ENCODE peak calls at places on chromosomes 12 and 14, in eight cellular contexts. O, Q, U, V, P, G, K and A are unnamed samples.

GRCh38 chr12:68536885-68537284 is 73.8 kb upstream of the RAP1B start:
- DNase-seq in O (no peak), Q (no peak), U (no peak), V (no peak), P (no peak), G (no peak), K (no peak), A (peak)

GRCh38 chr12:93376436-93377251 is 1.1 kb upstream of the NUDT4 start:
- DNase-seq in O (no peak), Q (peak), U (no peak), V (peak), P (peak), G (no peak), K (peak), A (peak)

GRCh38 chr12:51449569-51450246 is 25.1 kb downstream of the SLC4A8 start:
- DNase-seq in O (peak), Q (no peak), U (no peak), V (peak), P (no peak), G (no peak), K (no peak), A (no peak)

GRCh38 chr14:29216774-29217232 is 450.2 kb downstream of the FOXG1 start:
- DNase-seq in O (no peak), Q (no peak), U (no peak), V (no peak), P (no peak), G (no peak), K (no peak), A (no peak)

GRCh38 chr12:2347844-2348476 is 295.2 kb downstream of the CACNA1C start:
- DNase-seq in O (no peak), Q (no peak), U (no peak), V (no peak), P (no peak), G (no peak), K (no peak), A (no peak)

GRCh38 chr12:17971850-17972249 is 118.1 kb downstream of the RERGL start:
- DNase-seq in O (no peak), Q (no peak), U (no peak), V (no peak), P (no peak), G (no peak), K (no peak), A (no peak)

GRCh38 chr14:77498120-77498979 is at the start of gene ISM2:
- DNase-seq in O (no peak), Q (peak), U (peak), V (peak), P (peak), G (peak), K (peak), A (peak)

GRCh38 chr14:36981832-36982528 is 190.4 kb downstream of the SLC25A21 start:
- DNase-seq in O (no peak), Q (no peak), U (no peak), V (no peak), P (no peak), G (no peak), K (no peak), A (peak)

GRCh38 chr14:90483551-90483950 is 86.7 kb downstream of the CALM1 start:
- DNase-seq in O (no peak), Q (peak), U (peak), V (no peak), P (no peak), G (peak), K (no peak), A (peak)

GRCh38 chr12:54306925-54307731 is 6.3 kb upstream of the NFE2 start:
- DNase-seq in O (no peak), Q (peak), U (no peak), V (no peak), P (no peak), G (no peak), K (peak), A (peak)

GRCh38 chr12:100267603-100268281 is 765 bp downstream of the SCYL2 start:
- DNase-seq in O (no peak), Q (peak), U (peak), V (no peak), P (peak), G (peak), K (no peak), A (peak)

GRCh38 chr12:51071663-51072062 is 11.7 kb downstream of the CSRNP2 start:
- DNase-seq in O (no peak), Q (no peak), U (no peak), V (no peak), P (peak), G (no peak), K (no peak), A (no peak)

GRCh38 chr12:67827820-67828383 is 161.3 kb upstream of the IFNG-AS1 start:
- DNase-seq in O (peak), Q (no peak), U (no peak), V (peak), P (peak), G (no peak), K (peak), A (peak)

GRCh38 chr14:100290607-100291304 is 15.5 kb downstream of the SLC25A29 start:
- DNase-seq in O (no peak), Q (no peak), U (no peak), V (no peak), P (no peak), G (no peak), K (no peak), A (no peak)

GRCh38 chr12:42922512-42922865 is 332.9 kb upstream of the PRICKLE1 start:
- DNase-seq in O (no peak), Q (no peak), U (no peak), V (no peak), P (no peak), G (no peak), K (no peak), A (no peak)

GRCh38 chr12:32309811-32310755 is 89.3 kb upstream of the FGD4 start:
- DNase-seq in O (no peak), Q (no peak), U (no peak), V (no peak), P (no peak), G (no peak), K (no peak), A (peak)

GRCh38 chr12:84719997-84720396 is 192.6 kb downstream of the SLC6A15 start:
- DNase-seq in O (no peak), Q (no peak), U (no peak), V (no peak), P (no peak), G (no peak), K (no peak), A (no peak)

GRCh38 chr14:103862393-103862782 is 15.0 kb upstream of the PPP1R13B start:
- DNase-seq in O (no peak), Q (peak), U (no peak), V (no peak), P (peak), G (no peak), K (no peak), A (no peak)

GRCh38 chr14:67513631-67514108 is 19.4 kb upstream of the PLEKHH1 start:
- DNase-seq in O (no peak), Q (no peak), U (no peak), V (no peak), P (no peak), G (no peak), K (no peak), A (no peak)

GRCh38 chr12:8905546-8905945 is 8.8 kb upstream of the PHC1 start:
- DNase-seq in O (no peak), Q (peak), U (no peak), V (no peak), P (peak), G (no peak), K (no peak), A (peak)

GRCh38 chr12:131559517-131560516 is 151.1 kb upstream of the SFSWAP start:
- DNase-seq in O (no peak), Q (peak), U (no peak), V (no peak), P (peak), G (no peak), K (no peak), A (no peak)

GRCh38 chr12:126159139-126159538 is 1093.9 kb downstream of the AACS start:
- DNase-seq in O (no peak), Q (no peak), U (no peak), V (no peak), P (no peak), G (no peak), K (no peak), A (no peak)

GRCh38 chr14:102866982-102867761 is 55.3 kb upstream of the AMN start:
- DNase-seq in O (no peak), Q (no peak), U (no peak), V (no peak), P (no peak), G (no peak), K (no peak), A (no peak)

GRCh38 chr12:124493809-124494750 is 73.3 kb downstream of the NCOR2 start:
- DNase-seq in O (no peak), Q (no peak), U (no peak), V (no peak), P (no peak), G (no peak), K (peak), A (peak)

GRCh38 chr14:77128414-77128891 is 13.1 kb downstream of the ZDHHC22 start:
- DNase-seq in O (no peak), Q (no peak), U (no peak), V (peak), P (no peak), G (no peak), K (no peak), A (peak)

GRCh38 chr12:57735198-57735855 is 3.2 kb downstream of the AGAP2 start:
- DNase-seq in O (no peak), Q (peak), U (no peak), V (no peak), P (peak), G (no peak), K (no peak), A (no peak)
- H3K4me3 ChIP-seq in O (no peak), Q (peak), U (no peak), V (peak), P (no peak), G (no peak), K (peak), A (no peak)

DNA sequence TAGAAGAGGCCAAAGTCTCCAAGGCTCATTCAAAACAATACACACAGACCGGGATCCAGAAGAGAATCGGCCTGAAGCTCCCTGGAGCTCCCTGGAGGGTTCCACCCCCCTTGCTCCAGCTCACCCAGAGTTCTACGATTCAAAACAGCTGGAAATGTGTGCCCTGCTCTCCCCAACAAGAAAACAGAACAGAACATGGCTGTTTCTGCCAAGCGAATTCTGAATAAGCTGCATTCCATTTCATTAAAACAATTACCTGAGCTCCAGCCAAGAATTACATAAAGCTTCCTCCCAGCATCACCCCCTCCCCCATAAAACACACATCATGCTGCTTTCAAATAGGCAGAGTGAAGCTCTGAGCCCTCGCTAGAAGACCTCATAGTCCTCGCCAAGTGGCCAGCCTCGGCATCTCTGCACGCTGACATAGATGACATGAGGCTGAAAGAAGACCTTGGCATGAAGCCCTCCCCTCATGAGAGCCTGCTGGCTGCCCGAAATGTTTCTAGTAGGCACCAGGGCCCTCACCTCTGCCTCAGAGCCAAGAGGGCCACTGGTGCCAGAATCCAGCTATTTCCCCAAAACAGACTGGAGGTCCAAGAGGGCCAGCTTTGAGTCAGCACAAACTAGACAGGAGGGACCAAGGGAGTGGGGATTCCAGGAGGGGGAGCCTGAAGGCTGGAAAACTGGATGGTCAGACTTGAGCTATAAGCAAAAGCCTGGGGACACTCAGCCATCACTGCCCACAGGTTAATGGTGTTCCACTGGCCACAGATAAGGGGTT is 8.3 kb downstream of the PXN start:
- DNase-seq in O (peak), Q (peak), U (no peak), V (peak), P (peak), G (peak), K (peak), A (peak)
- H3K4me3 ChIP-seq in O (peak), Q (peak), U (no peak), V (peak), P (no peak), G (no peak), K (no peak), A (peak)

GRCh38 chr12:105352049-105352448 is 21.6 kb downstream of the C12orf75 start:
- DNase-seq in O (no peak), Q (no peak), U (no peak), V (no peak), P (no peak), G (no peak), K (no peak), A (no peak)
- H3K4me3 ChIP-seq in O (no peak), Q (no peak), U (no peak), V (no peak), P (no peak), G (no peak), K (no peak), A (no peak)

GRCh38 chr14:60721331-60722162 is 2.6 kb downstream of the SIX4 start:
- DNase-seq in O (no peak), Q (peak), U (peak), V (peak), P (peak), G (peak), K (peak), A (peak)
- H3K4me3 ChIP-seq in O (peak), Q (peak), U (peak), V (peak), P (peak), G (peak), K (peak), A (peak)

GRCh38 chr12:14957769-14958168 is 3.6 kb downstream of the ARHGDIB start:
- DNase-seq in O (no peak), Q (no peak), U (no peak), V (no peak), P (no peak), G (no peak), K (no peak), A (no peak)

GRCh38 chr12:14959463-14959862 is 1.9 kb downstream of the ARHGDIB start:
- DNase-seq in O (no peak), Q (no peak), U (peak), V (no peak), P (no peak), G (no peak), K (no peak), A (no peak)

GRCh38 chr12:14959916-14960315 is 1.5 kb downstream of the ARHGDIB start:
- DNase-seq in O (no peak), Q (no peak), U (no peak), V (no peak), P (no peak), G (no peak), K (no peak), A (no peak)

GRCh38 chr12:14958361-14959125 is 2.9 kb downstream of the ARHGDIB start:
- DNase-seq in O (no peak), Q (no peak), U (peak), V (no peak), P (no peak), G (no peak), K (no peak), A (no peak)

DNA sequence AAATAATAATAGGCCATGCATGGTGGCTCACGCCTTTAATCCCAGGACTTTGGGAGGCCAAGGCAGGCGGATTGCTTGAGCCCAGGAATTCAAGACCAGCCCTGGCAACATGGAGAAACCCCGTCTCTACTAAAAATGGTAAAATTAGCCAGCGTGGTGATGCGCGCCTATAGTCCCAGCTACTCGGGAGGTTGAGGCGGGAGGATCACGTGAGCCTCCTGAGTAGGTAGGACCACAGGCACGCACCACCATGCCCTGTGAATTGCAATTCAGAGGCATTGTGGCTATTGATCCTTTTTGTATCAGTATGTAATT is 2.3 kb downstream of the ARHGDIB start:
- DNase-seq in O (no peak), Q (no peak), U (no peak), V (no peak), P (no peak), G (no peak), K (no peak), A (no peak)
- H3K4me3 ChIP-seq in O (no peak), Q (no peak), U (peak), V (no peak), P (no peak), G (peak), K (no peak), A (no peak)

DNA sequence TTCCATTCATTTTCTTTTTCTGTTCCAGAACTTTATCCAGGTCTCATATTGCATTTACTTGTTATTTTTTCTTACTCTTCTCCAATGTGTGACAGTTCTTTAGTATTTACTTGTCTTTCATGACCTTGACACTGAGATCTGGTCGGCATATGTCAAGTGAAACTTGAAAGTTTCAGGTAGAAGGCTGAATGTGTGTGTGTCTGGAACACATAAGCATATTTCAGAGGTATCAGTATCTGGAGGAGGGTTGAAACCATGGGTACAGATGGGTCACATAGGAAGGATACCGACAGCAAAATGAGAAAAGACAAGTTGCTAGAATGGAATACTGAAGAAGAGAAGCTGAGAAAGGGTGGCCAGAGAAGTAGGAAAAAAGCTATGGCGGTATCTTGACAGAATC is 22.5 kb upstream of the PTGDR start:
- DNase-seq in O (no peak), Q (no peak), U (no peak), V (no peak), P (no peak), G (no peak), K (no peak), A (no peak)
- H3K4me3 ChIP-seq in O (no peak), Q (no peak), U (no peak), V (no peak), P (no peak), G (no peak), K (no peak), A (no peak)

GRCh38 chr14:73760598-73761586 is 46.7 kb upstream of the PNMA1 start:
- DNase-seq in O (no peak), Q (no peak), U (peak), V (no peak), P (no peak), G (no peak), K (no peak), A (no peak)
- H3K4me3 ChIP-seq in O (peak), Q (peak), U (peak), V (peak), P (no peak), G (peak), K (peak), A (peak)

DNA sequence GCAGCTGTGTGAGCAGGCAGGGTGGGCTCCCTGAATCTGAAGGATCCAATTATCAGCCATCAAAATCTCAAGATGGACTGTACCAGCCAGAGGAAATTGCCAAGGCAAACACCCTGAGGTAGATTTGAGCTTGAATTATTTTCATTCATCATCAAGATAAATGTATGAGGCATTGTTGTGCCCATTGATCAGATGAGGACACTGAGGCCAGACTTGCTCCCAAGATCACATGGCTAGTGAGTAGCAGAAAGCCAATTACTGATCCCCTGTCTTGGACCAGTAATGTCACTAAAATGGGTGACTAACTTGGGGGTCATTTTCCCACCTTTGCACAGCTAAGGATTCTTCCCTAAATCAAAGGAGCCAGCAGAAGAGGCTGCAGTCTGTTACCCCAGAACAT is 20.9 kb upstream of the CMKLR1 start:
- DNase-seq in O (no peak), Q (no peak), U (no peak), V (no peak), P (no peak), G (no peak), K (no peak), A (no peak)
- H3K4me3 ChIP-seq in O (no peak), Q (no peak), U (no peak), V (no peak), P (no peak), G (no peak), K (no peak), A (no peak)

DNA sequence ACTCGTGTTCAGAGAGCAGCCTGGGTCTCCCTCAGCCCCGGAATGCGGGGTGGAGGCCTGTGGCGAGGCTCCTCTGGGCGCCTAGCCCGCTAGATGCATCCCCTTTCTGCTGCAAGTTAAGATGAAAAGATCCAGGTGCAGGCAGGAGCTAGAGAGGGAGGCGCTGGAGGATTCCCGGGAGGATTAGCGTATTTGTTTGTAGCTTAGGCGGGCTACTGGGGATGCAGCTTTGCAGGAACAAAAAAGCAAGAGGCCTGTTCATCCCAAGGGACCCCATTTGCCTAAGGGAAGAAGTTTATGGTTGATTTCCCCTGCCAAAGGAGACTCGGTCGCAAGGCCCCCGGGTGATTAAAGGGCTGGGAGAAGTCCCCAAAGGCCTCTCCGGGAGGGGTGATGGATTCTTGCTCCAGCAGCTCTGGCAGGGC is 818 bp downstream of the CCDC177 start:
- DNase-seq in O (no peak), Q (peak), U (no peak), V (no peak), P (peak), G (no peak), K (no peak), A (no peak)
- H3K4me3 ChIP-seq in O (no peak), Q (peak), U (peak), V (no peak), P (no peak), G (peak), K (peak), A (no peak)

GRCh38 chr12:89347325-89347829 is 4.9 kb downstream of the DUSP6 start:
- DNase-seq in O (no peak), Q (no peak), U (no peak), V (no peak), P (no peak), G (no peak), K (no peak), A (no peak)
- H3K4me3 ChIP-seq in O (peak), Q (peak), U (no peak), V (no peak), P (no peak), G (no peak), K (peak), A (peak)